ENCODE peak calls at places on chromosomes 13 and 19, in nine cellular contexts. N is A673; J is small intestine; P is neural crest cell; F is stimulated activated CD4-positive, alpha-beta T cell treated with anti-CD3 and anti-CD28 coated beads, Interleukin-15, amount 100 ng/mL, for 1 hour; Y is CD4-positive, alpha-beta T cell; E is cardiac muscle cell; C is NCI-H2171; O is stimulated activated CD8-positive, alpha-beta memory T cell treated with anti-CD3 and anti-CD28 coated beads, Interleukin-12 subunit alpha, Interleukin-12 subunit beta, amount 100 ng/mL, for 4 hours. X is an unnamed sample.
A peak's percentile ranks its signal among the peaks of the same experiment; 100 is the strongest.

GRCh38 chr19:14371321-14371821 is 9.9 kb upstream of the ADGRE5 start:
- DNase-seq in N (no peak), F (no peak), P (no peak), J (no peak), O (no peak), Y (no peak), E (no peak), C (no peak), X (no peak)

GRCh38 chr13:25886438-25887214 is 165.2 kb downstream of the SHISA2 start:
- DNase-seq in P (no peak), O (no peak), Y (no peak), F (no peak), E (no peak), J (no peak), C (no peak), N (peak; percentile 30), X (no peak)

GRCh38 chr19:35122687-35123551 is 7.3 kb downstream of the FXYD3 start:
- DNase-seq in O (no peak), E (no peak), F (no peak), Y (no peak), J (no peak), C (peak; percentile 37), N (no peak), P (no peak), X (no peak)

GRCh38 chr19:49355890-49356289 is 6.3 kb downstream of the TEAD2 start:
- DNase-seq in J (no peak), Y (no peak), N (peak; percentile 24), F (no peak), P (no peak), C (no peak), O (no peak), E (no peak), X (no peak)

GRCh38 chr13:89740994-89741678 is 1606.4 kb upstream of the MIR17HG start:
- DNase-seq in J (no peak), C (peak; percentile 19), E (no peak), Y (no peak), N (no peak), F (no peak), P (no peak), O (no peak), X (no peak)

GRCh38 chr13:43389573-43389972 is 366.2 kb downstream of the DNAJC15 start:
- DNase-seq in E (no peak), N (no peak), P (no peak), F (no peak), C (no peak), J (no peak), Y (no peak), O (no peak), X (no peak)

GRCh38 chr13:37648604-37649003 is 50.0 kb upstream of the POSTN start:
- DNase-seq in E (no peak), O (no peak), F (no peak), P (no peak), C (no peak), Y (no peak), N (no peak), J (no peak), X (no peak)

GRCh38 chr19:3478409-3479176 is 1.7 kb downstream of the SMIM24 start:
- DNase-seq in Y (no peak), P (no peak), O (no peak), E (no peak), J (no peak), C (no peak), F (no peak), N (no peak), X (no peak)

GRCh38 chr13:79171131-79172061 is 234.7 kb downstream of the RBM26 start:
- DNase-seq in P (no peak), E (no peak), C (no peak), J (no peak), N (no peak), O (no peak), Y (no peak), F (no peak), X (no peak)

GRCh38 chr19:42189133-42189532 is 28.3 kb downstream of the DEDD2 start:
- DNase-seq in P (no peak), N (no peak), F (no peak), Y (no peak), C (no peak), J (no peak), E (no peak), O (no peak), X (no peak)

GRCh38 chr19:19224852-19225494 is 13.2 kb downstream of the NCAN start:
- DNase-seq in P (peak; percentile 65), F (peak; percentile 56), O (peak; percentile 58), E (peak; percentile 81), Y (peak; percentile 75), C (peak; percentile 29), N (peak; percentile 90), J (peak; percentile 80), X (peak; percentile 73)

GRCh38 chr19:455031-455705 is 5.7 kb downstream of the SHC2 start:
- DNase-seq in O (no peak), P (no peak), E (no peak), Y (no peak), F (no peak), C (no peak), J (no peak), N (no peak), X (no peak)

GRCh38 chr13:114264886-114265611 is 16.4 kb upstream of the UPF3A start:
- DNase-seq in O (no peak), E (no peak), J (no peak), C (no peak), N (no peak), Y (no peak), F (no peak), P (no peak), X (no peak)

GRCh38 chr13:28559636-28560259 is 64.8 kb upstream of the FLT1 start:
- DNase-seq in E (no peak), N (no peak), P (no peak), F (no peak), C (no peak), O (no peak), J (no peak), Y (no peak), X (no peak)

GRCh38 chr13:22662771-22663170 is 518.0 kb upstream of the SGCG start:
- DNase-seq in O (no peak), C (no peak), E (no peak), J (no peak), F (no peak), Y (no peak), P (no peak), N (no peak), X (no peak)

GRCh38 chr13:38607136-38607535 is 79.7 kb upstream of the FREM2 start:
- DNase-seq in Y (no peak), C (no peak), O (no peak), E (no peak), P (no peak), J (no peak), N (peak; percentile 60), F (no peak), X (no peak)

GRCh38 chr19:57708641-57709354 is at the start of gene ZNF154:
- DNase-seq in F (peak; percentile 6), P (peak; percentile 58), O (peak; percentile 8), E (peak; percentile 92), N (peak; percentile 50), Y (peak; percentile 29), C (no peak), J (peak; percentile 18), X (peak; percentile 71)

GRCh38 chr19:18475004-18475453 is 37.1 kb upstream of the ISYNA1 start:
- DNase-seq in O (no peak), C (no peak), P (no peak), N (no peak), Y (no peak), E (no peak), F (no peak), J (peak; percentile 50), X (no peak)

GRCh38 chr13:45292176-45292575 is 48.8 kb downstream of the TPT1 start:
- DNase-seq in J (no peak), O (no peak), P (no peak), Y (no peak), C (peak; percentile 18), F (no peak), N (no peak), E (no peak), X (no peak)

GRCh38 chr13:99062593-99062992 is 84.7 kb upstream of the DOCK9 start:
- DNase-seq in C (peak; percentile 46), N (peak; percentile 87), O (no peak), E (no peak), P (no peak), F (no peak), Y (no peak), J (no peak), X (no peak)

GRCh38 chr13:62510906-62511655 is 1095.4 kb upstream of the PCDH20 start:
- DNase-seq in C (no peak), P (no peak), O (no peak), E (no peak), Y (no peak), J (no peak), F (no peak), N (no peak), X (peak; percentile 51)

GRCh38 chr19:39126593-39127187 is 1.1 kb downstream of the PAK4 start:
- DNase-seq in F (no peak), J (peak; percentile 95), C (no peak), N (peak; percentile 64), Y (no peak), O (no peak), P (no peak), E (no peak), X (no peak)

GRCh38 chr13:113862766-113863510 is 938 bp downstream of the GAS6 start:
- DNase-seq in C (peak; percentile 60), P (no peak), O (no peak), N (no peak), J (peak; percentile 60), Y (no peak), F (no peak), E (peak; percentile 49), X (no peak)

GRCh38 chr13:44035400-44035799 is 155.7 kb downstream of the LACC1 start:
- DNase-seq in J (no peak), E (no peak), F (no peak), N (no peak), C (no peak), Y (no peak), P (no peak), O (no peak), X (no peak)

GRCh38 chr19:7454998-7455397 is 33.8 kb downstream of the PEX11G start:
- DNase-seq in Y (no peak), C (no peak), P (no peak), E (no peak), F (no peak), O (no peak), J (no peak), N (no peak), X (no peak)

GRCh38 chr19:37077615-37077928 is 661 bp upstream of the ZNF420 start:
- DNase-seq in E (no peak), P (no peak), C (no peak), O (no peak), N (peak; percentile 6), F (no peak), J (no peak), Y (no peak), X (no peak)

GRCh38 chr19:35124098-35125060 is 8.8 kb downstream of the FXYD3 start:
- DNase-seq in J (peak; percentile 96), E (no peak), P (no peak), C (peak; percentile 90), N (peak; percentile 94), Y (peak; percentile 87), O (peak; percentile 76), F (peak; percentile 78), X (peak; percentile 70)

GRCh38 chr13:73870970-73871935 is 263.0 kb downstream of the KLF12 start:
- DNase-seq in Y (no peak), E (no peak), C (no peak), O (no peak), J (no peak), F (no peak), N (peak; percentile 28), P (no peak), X (peak; percentile 16)

GRCh38 chr19:48614436-48615144 is at the start of gene FAM83E:
- DNase-seq in O (no peak), N (peak; percentile 32), J (peak; percentile 99), F (no peak), Y (no peak), C (peak; percentile 35), E (no peak), P (no peak), X (no peak)

GRCh38 chr13:59205501-59205900 is 958.2 kb downstream of the DIAPH3 start:
- DNase-seq in E (no peak), P (no peak), J (peak; percentile 57), O (no peak), C (no peak), Y (no peak), F (no peak), N (no peak), X (no peak)

GRCh38 chr19:45117167-45117594 is 24.2 kb downstream of the PPP1R37 start:
- DNase-seq in O (peak; percentile 41), F (peak; percentile 37), N (peak; percentile 55), P (no peak), Y (peak; percentile 10), C (peak; percentile 58), E (peak; percentile 67), J (no peak), X (no peak)

X was measured in NT2/D1.